ENCODE peak calls at places on chromosomes 4 and X, in seven cellular contexts. A is right atrium auricular region, N is tibial artery, P is neuronal stem cell, U is kidney, O is spleen, X is A549. Z is an unnamed sample.

GRCh38 chr4:60962286-60962685 is 237.8 kb upstream of the ADGRL3 start:
- DNase-seq in A (no peak), N (no peak), P (no peak), U (no peak), O (no peak), X (no peak), Z (peak; percentile 5)

GRCh38 chr4:78293841-78294301 is 236.7 kb downstream of the FRAS1 start:
- DNase-seq in A (no peak), N (no peak), P (no peak), U (no peak), O (no peak), X (no peak), Z (no peak)

GRCh38 chrX:15146515-15146914 is 123.4 kb downstream of the ASB9 start:
- DNase-seq in A (no peak), N (no peak), P (no peak), U (no peak), O (no peak), X (no peak), Z (no peak)

GRCh38 chrX:130109429-130110378 is 593 bp downstream of the ELF4 start:
- DNase-seq in A (no peak), N (peak; percentile 73), P (no peak), U (peak; percentile 76), O (peak; percentile 86), X (no peak), Z (no peak)

GRCh38 chrX:123277821-123278220 is 93.7 kb downstream of the GRIA3 start:
- DNase-seq in A (no peak), N (no peak), P (no peak), U (no peak), O (no peak), X (no peak), Z (no peak)

GRCh38 chrX:51608071-51608470 is 10.6 kb downstream of the CENPVL3 start:
- DNase-seq in A (no peak), N (no peak), P (no peak), U (no peak), O (no peak), X (no peak), Z (no peak)

GRCh38 chr4:39970559-39971270 is 7.0 kb downstream of the PDS5A start:
- DNase-seq in A (no peak), N (no peak), P (no peak), U (no peak), O (no peak), X (no peak), Z (no peak)

GRCh38 chrX:63750846-63751245 is 34.2 kb downstream of the ARHGEF9 start:
- DNase-seq in A (no peak), N (no peak), P (peak; percentile 23), U (no peak), O (no peak), X (no peak), Z (no peak)

GRCh38 chrX:47697171-47697570 is 38.2 kb upstream of the UXT start:
- DNase-seq in A (no peak), N (no peak), P (no peak), U (no peak), O (no peak), X (no peak), Z (no peak)

GRCh38 chr4:1985287-1985686 is 23.5 kb downstream of the NELFA start:
- DNase-seq in A (no peak), N (no peak), P (no peak), U (peak; percentile 69), O (peak; percentile 69), X (no peak), Z (no peak)

GRCh38 chr4:3124070-3124767 is 49.7 kb downstream of the HTT start:
- DNase-seq in A (no peak), N (no peak), P (no peak), U (no peak), O (no peak), X (no peak), Z (no peak)

GRCh38 chr4:3123201-3123671 is 48.8 kb downstream of the HTT start:
- DNase-seq in A (no peak), N (no peak), P (no peak), U (no peak), O (no peak), X (no peak), Z (no peak)

GRCh38 chr4:3122081-3122563 is 47.6 kb downstream of the HTT start:
- DNase-seq in A (no peak), N (no peak), P (no peak), U (no peak), O (no peak), X (no peak), Z (no peak)

GRCh38 chr4:3121110-3121509 is 46.6 kb downstream of the HTT start:
- DNase-seq in A (no peak), N (no peak), P (no peak), U (no peak), O (no peak), X (no peak), Z (no peak)

DNA sequence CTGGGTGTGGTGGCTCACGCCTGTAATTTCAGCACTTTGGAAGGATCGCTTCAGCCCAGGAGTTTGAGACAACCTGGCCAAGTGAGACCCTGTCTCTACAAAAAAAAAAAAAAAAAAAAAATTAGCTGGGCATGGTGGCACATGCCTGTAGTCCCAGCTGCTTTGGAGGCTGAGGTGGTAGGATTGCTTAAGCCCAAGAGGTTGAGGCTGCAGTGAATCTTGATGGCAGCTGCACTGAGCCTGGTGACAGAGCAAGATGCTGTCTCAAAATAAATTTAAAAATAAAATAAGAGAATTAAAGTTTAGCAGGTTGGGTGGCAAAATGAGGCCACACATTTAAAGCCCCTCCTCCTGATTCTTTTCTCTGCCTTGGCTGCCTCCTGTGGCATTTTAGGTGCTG is 47.1 kb downstream of the HTT start:
- DNase-seq in A (no peak), N (no peak), P (no peak), U (no peak), O (no peak), X (no peak), Z (no peak)
- H3K4me3 ChIP-seq in A (no peak overlapping the region), N (no peak overlapping the region), P (no peak overlapping the region), U (no peak overlapping the region), O (no peak overlapping the region), X (no peak overlapping the region), Z (no peak overlapping the region)

GRCh38 chrX:24156177-24156576 is 6.6 kb downstream of the ZFX start:
- DNase-seq in A (no peak), N (no peak), P (no peak), U (no peak), O (no peak), X (no peak), Z (no peak)
- H3K4me1 ChIP-seq in A (no peaks in the 10 kb centered on the region), N (peaks cover 53% of the 10 kb centered on the region), P (no peaks in the 10 kb centered on the region), U (no peaks in the 10 kb centered on the region), O (peaks cover 96% of the 10 kb centered on the region), X (peaks cover 72% of the 10 kb centered on the region), Z (no peaks in the 10 kb centered on the region)

GRCh38 chr4:70914631-70915030 is 12.5 kb downstream of the MOB1B start:
- DNase-seq in A (no peak), N (no peak), P (no peak), U (no peak), O (no peak), X (no peak), Z (no peak)
- H3K4me3 ChIP-seq in A (no peak overlapping the region), N (no peak overlapping the region), P (no peak overlapping the region), U (no peak overlapping the region), O (no peak overlapping the region), X (no peak overlapping the region), Z (no peak overlapping the region)

GRCh38 chr4:36325499-36325898 is 44.1 kb downstream of the DTHD1 start:
- DNase-seq in A (no peak), N (no peak), P (no peak), U (no peak), O (no peak), X (no peak), Z (no peak)
- H3K4me1 ChIP-seq in A (no peaks in the 10 kb centered on the region), N (no peaks in the 10 kb centered on the region), P (no peaks in the 10 kb centered on the region), U (no peaks in the 10 kb centered on the region), O (peaks cover 79% of the 10 kb centered on the region), X (no peaks in the 10 kb centered on the region), Z (no peaks in the 10 kb centered on the region)

GRCh38 chrX:55919367-55920221 is 202.0 kb downstream of the RRAGB start:
- DNase-seq in A (no peak), N (no peak), P (no peak), U (peak; percentile 35), O (peak; percentile 81), X (no peak), Z (no peak)
- H3K4me3 ChIP-seq in A (no peak overlapping the region), N (no peak overlapping the region), P (no peak overlapping the region), U (no peak overlapping the region), O (no peak overlapping the region), X (no peak overlapping the region), Z (no peak overlapping the region)

GRCh38 chr4:112931001-112931400 is 118.5 kb upstream of the ANK2 start:
- DNase-seq in A (no peak), N (no peak), P (no peak), U (no peak), O (no peak), X (no peak), Z (no peak)
- H3K4me1 ChIP-seq in A (no peaks in the 10 kb centered on the region), N (peaks cover 4% of the 10 kb centered on the region), P (peaks cover under 1% of the 10 kb centered on the region), U (no peaks in the 10 kb centered on the region), O (no peaks in the 10 kb centered on the region), X (no peaks in the 10 kb centered on the region), Z (no peaks in the 10 kb centered on the region)

GRCh38 chrX:13090261-13091110 is 46.1 kb upstream of the FAM9C start:
- DNase-seq in A (no peak), N (no peak), P (no peak), U (no peak), O (no peak), X (no peak), Z (no peak)
- H3K4me3 ChIP-seq in A (no peak overlapping the region), N (no peak overlapping the region), P (no peak overlapping the region), U (no peak overlapping the region), O (no peak overlapping the region), X (no peak overlapping the region), Z (no peak overlapping the region)

Z was measured in iPS DF 6.9.